ENCODE peak calls at places on chromosomes 6 and 20, in nine cellular contexts. One of them, this sample, is unnamed.

GRCh38 chr20:4110885-4111284 is 95.5 kb upstream of the RNF24 start:
- DNase-seq in activated naive CD4-positive, alpha-beta T cell treated with anti-CD3 and anti-CD28 coated beads for 36 hours: no peak
- DNase-seq in M059J: no peak
- DNase-seq in CD4-positive, alpha-beta T cell: no peak
- DNase-seq in cardiac fibroblast: no peak
- DNase-seq in ovary: no peak
- DNase-seq in H9: no peak
- DNase-seq in effector CD8-positive, alpha-beta T cell: no peak
- DNase-seq in heart left ventricle: no peak
- DNase-seq in this sample: no peak

GRCh38 chr6:30615958-30616810 is 859 bp downstream of the PPP1R10 start:
- DNase-seq in activated naive CD4-positive, alpha-beta T cell treated with anti-CD3 and anti-CD28 coated beads for 36 hours: peak; percentile 27
- DNase-seq in cardiac fibroblast: no peak
- DNase-seq in H9: peak; percentile 45
- DNase-seq in effector CD8-positive, alpha-beta T cell: peak; percentile 11
- DNase-seq in M059J: peak; percentile 59
- DNase-seq in CD4-positive, alpha-beta T cell: peak; percentile 43
- DNase-seq in heart left ventricle: no peak
- DNase-seq in ovary: no peak
- DNase-seq in this sample: no peak

GRCh38 chr20:18588554-18589043 is 745 bp downstream of the DTD1 start:
- DNase-seq in ovary: no peak
- DNase-seq in H9: peak; percentile 42
- DNase-seq in heart left ventricle: no peak
- DNase-seq in activated naive CD4-positive, alpha-beta T cell treated with anti-CD3 and anti-CD28 coated beads for 36 hours: no peak
- DNase-seq in cardiac fibroblast: no peak
- DNase-seq in M059J: no peak
- DNase-seq in effector CD8-positive, alpha-beta T cell: no peak
- DNase-seq in CD4-positive, alpha-beta T cell: no peak
- DNase-seq in this sample: no peak

GRCh38 chr6:19781269-19781668 is 55.9 kb upstream of the ID4 start:
- DNase-seq in cardiac fibroblast: no peak
- DNase-seq in heart left ventricle: no peak
- DNase-seq in H9: no peak
- DNase-seq in activated naive CD4-positive, alpha-beta T cell treated with anti-CD3 and anti-CD28 coated beads for 36 hours: no peak
- DNase-seq in ovary: no peak
- DNase-seq in M059J: no peak
- DNase-seq in CD4-positive, alpha-beta T cell: no peak
- DNase-seq in effector CD8-positive, alpha-beta T cell: no peak
- DNase-seq in this sample: no peak

GRCh38 chr6:46501136-46502089 is 10.2 kb upstream of the RCAN2 start:
- DNase-seq in heart left ventricle: no peak
- DNase-seq in CD4-positive, alpha-beta T cell: no peak
- DNase-seq in activated naive CD4-positive, alpha-beta T cell treated with anti-CD3 and anti-CD28 coated beads for 36 hours: no peak
- DNase-seq in effector CD8-positive, alpha-beta T cell: no peak
- DNase-seq in H9: no peak
- DNase-seq in ovary: no peak
- DNase-seq in cardiac fibroblast: no peak
- DNase-seq in M059J: peak; percentile 49
- DNase-seq in this sample: no peak

GRCh38 chr6:140230282-140230681 is 855.8 kb upstream of the CITED2 start:
- DNase-seq in effector CD8-positive, alpha-beta T cell: no peak
- DNase-seq in CD4-positive, alpha-beta T cell: no peak
- DNase-seq in heart left ventricle: no peak
- DNase-seq in H9: no peak
- DNase-seq in M059J: peak; percentile 25
- DNase-seq in ovary: no peak
- DNase-seq in activated naive CD4-positive, alpha-beta T cell treated with anti-CD3 and anti-CD28 coated beads for 36 hours: no peak
- DNase-seq in cardiac fibroblast: no peak
- DNase-seq in this sample: no peak

GRCh38 chr6:170086639-170087420 is 204.0 kb downstream of the DLL1 start:
- DNase-seq in M059J: no peak
- DNase-seq in H9: no peak
- DNase-seq in ovary: peak; percentile 6
- DNase-seq in heart left ventricle: peak; percentile 14
- DNase-seq in cardiac fibroblast: no peak
- DNase-seq in effector CD8-positive, alpha-beta T cell: no peak
- DNase-seq in activated naive CD4-positive, alpha-beta T cell treated with anti-CD3 and anti-CD28 coated beads for 36 hours: no peak
- DNase-seq in CD4-positive, alpha-beta T cell: no peak
- DNase-seq in this sample: no peak

GRCh38 chr6:132598473-132598872 is 8.9 kb upstream of the TAAR5 start:
- DNase-seq in effector CD8-positive, alpha-beta T cell: no peak
- DNase-seq in heart left ventricle: no peak
- DNase-seq in CD4-positive, alpha-beta T cell: no peak
- DNase-seq in H9: peak; percentile 61
- DNase-seq in cardiac fibroblast: no peak
- DNase-seq in ovary: no peak
- DNase-seq in activated naive CD4-positive, alpha-beta T cell treated with anti-CD3 and anti-CD28 coated beads for 36 hours: no peak
- DNase-seq in M059J: peak; percentile 28
- DNase-seq in this sample: peak; percentile 16

GRCh38 chr6:34663887-34664269 is 32.7 kb downstream of the ILRUN start:
- DNase-seq in ovary: no peak
- DNase-seq in activated naive CD4-positive, alpha-beta T cell treated with anti-CD3 and anti-CD28 coated beads for 36 hours: no peak
- DNase-seq in heart left ventricle: no peak
- DNase-seq in H9: no peak
- DNase-seq in effector CD8-positive, alpha-beta T cell: no peak
- DNase-seq in CD4-positive, alpha-beta T cell: no peak
- DNase-seq in M059J: peak; percentile 52
- DNase-seq in cardiac fibroblast: peak; percentile 39
- DNase-seq in this sample: no peak

GRCh38 chr6:14924126-14925024 is 321.5 kb upstream of the JARID2 start:
- DNase-seq in ovary: no peak
- DNase-seq in CD4-positive, alpha-beta T cell: no peak
- DNase-seq in H9: peak; percentile 82
- DNase-seq in cardiac fibroblast: no peak
- DNase-seq in effector CD8-positive, alpha-beta T cell: no peak
- DNase-seq in M059J: no peak
- DNase-seq in activated naive CD4-positive, alpha-beta T cell treated with anti-CD3 and anti-CD28 coated beads for 36 hours: no peak
- DNase-seq in heart left ventricle: no peak
- DNase-seq in this sample: no peak

GRCh38 chr6:16239798-16240123 is 1.4 kb downstream of the GMPR start:
- DNase-seq in heart left ventricle: no peak
- DNase-seq in CD4-positive, alpha-beta T cell: no peak
- DNase-seq in ovary: no peak
- DNase-seq in M059J: no peak
- DNase-seq in activated naive CD4-positive, alpha-beta T cell treated with anti-CD3 and anti-CD28 coated beads for 36 hours: no peak
- DNase-seq in H9: peak; percentile 81
- DNase-seq in cardiac fibroblast: peak; percentile 56
- DNase-seq in effector CD8-positive, alpha-beta T cell: no peak
- DNase-seq in this sample: peak; percentile 87

GRCh38 chr6:139256087-139256486 is 35.7 kb downstream of the TXLNB start:
- DNase-seq in activated naive CD4-positive, alpha-beta T cell treated with anti-CD3 and anti-CD28 coated beads for 36 hours: no peak
- DNase-seq in ovary: no peak
- DNase-seq in H9: no peak
- DNase-seq in M059J: peak; percentile 71
- DNase-seq in effector CD8-positive, alpha-beta T cell: no peak
- DNase-seq in cardiac fibroblast: peak; percentile 79
- DNase-seq in heart left ventricle: peak; percentile 40
- DNase-seq in CD4-positive, alpha-beta T cell: no peak
- DNase-seq in this sample: peak; percentile 81

This sample was measured in AG08395.